ENCODE peak calls at places on chromosomes 5 and 9, in six cellular contexts. M is thyroid gland, T is neural crest cell, Y is WTC11, H is osteocyte, E is kidney. B is an unnamed sample.

GRCh38 chr5:151670953-151671636 is 15.6 kb downstream of the SPARC start:
- DNase-seq in M (no peak), T (no peak), Y (no peak), H (no peak), E (no peak), B (no peak)

GRCh38 chr9:2242778-2243395 is 227.7 kb downstream of the SMARCA2 start:
- DNase-seq in M (no peak), T (peak), Y (no peak), H (no peak), E (no peak), B (no peak)

GRCh38 chr5:14681236-14681752 is 16.8 kb downstream of the OTULIN start:
- DNase-seq in M (no peak), T (no peak), Y (no peak), H (no peak), E (no peak), B (no peak)

GRCh38 chr9:111298831-111299603 is 31.0 kb downstream of the OR2K2 start:
- DNase-seq in M (peak), T (no peak), Y (no peak), H (no peak), E (peak), B (no peak)

GRCh38 chr9:15642369-15642962 is 89.6 kb downstream of the CCDC171 start:
- DNase-seq in M (no peak), T (no peak), Y (no peak), H (no peak), E (no peak), B (no peak)

GRCh38 chr5:170135796-170136490 is 30.2 kb downstream of the FOXI1 start:
- DNase-seq in M (no peak), T (no peak), Y (no peak), H (peak), E (no peak), B (no peak)

GRCh38 chr9:136077491-136077890 is 17.6 kb downstream of the NACC2 start:
- DNase-seq in M (no peak), T (no peak), Y (no peak), H (no peak), E (peak), B (no peak)

GRCh38 chr5:179497636-179498365 is 52.6 kb upstream of the RUFY1 start:
- DNase-seq in M (no peak), T (no peak), Y (no peak), H (no peak), E (peak), B (no peak)

GRCh38 chr5:96538831-96539250 is 105.8 kb upstream of the PCSK1 start:
- DNase-seq in M (no peak), T (no peak), Y (no peak), H (no peak), E (no peak), B (no peak)

GRCh38 chr5:176886336-176887251 is 12.6 kb downstream of the HK3 start:
- DNase-seq in M (no peak), T (no peak), Y (no peak), H (no peak), E (no peak), B (no peak)

GRCh38 chr9:121299467-121300282 is 31.7 kb downstream of the GSN start:
- DNase-seq in M (peak), T (peak), Y (peak), H (no peak), E (peak), B (no peak)

GRCh38 chr5:179376701-179377420 is 31.6 kb upstream of the ADAMTS2 start:
- DNase-seq in M (no peak), T (no peak), Y (no peak), H (no peak), E (peak), B (peak)

GRCh38 chr5:142782976-142783539 is 12.9 kb downstream of the ARHGAP26 start:
- DNase-seq in M (no peak), T (no peak), Y (no peak), H (no peak), E (peak), B (no peak)

GRCh38 chr5:175337680-175338079 is 106.3 kb downstream of the DRD1 start:
- DNase-seq in M (no peak), T (no peak), Y (no peak), H (no peak), E (no peak), B (no peak)

GRCh38 chr9:87725356-87725899 is 491 bp upstream of the CTSL start:
- DNase-seq in M (no peak), T (no peak), Y (peak), H (no peak), E (no peak), B (no peak)

GRCh38 chr9:106878943-106879916 is 16.3 kb downstream of the ZNF462 start:
- DNase-seq in M (peak), T (no peak), Y (no peak), H (no peak), E (peak), B (no peak)

GRCh38 chr9:77455312-77455927 is 192.7 kb downstream of the GNA14 start:
- DNase-seq in M (no peak), T (no peak), Y (peak), H (no peak), E (no peak), B (no peak)

GRCh38 chr9:77707696-77708095 is 59.6 kb upstream of the GNA14 start:
- DNase-seq in M (peak), T (no peak), Y (no peak), H (no peak), E (no peak), B (no peak)

GRCh38 chr9:94758031-94758430 is 31.5 kb downstream of the AOPEP start:
- DNase-seq in M (peak), T (no peak), Y (no peak), H (no peak), E (no peak), B (no peak)

GRCh38 chr9:76980566-76980965 is 38.9 kb upstream of the FOXB2 start:
- DNase-seq in M (no peak), T (no peak), Y (no peak), H (no peak), E (no peak), B (no peak)

GRCh38 chr9:124353166-124353768 is 62.0 kb downstream of the PSMB7 start:
- DNase-seq in M (no peak), T (no peak), Y (no peak), H (no peak), E (peak), B (no peak)

GRCh38 chr5:59757442-59757841 is 136.1 kb downstream of the PDE4D start:
- DNase-seq in M (no peak), T (no peak), Y (no peak), H (no peak), E (no peak), B (no peak)

GRCh38 chr5:36156619-36157018 is 4.7 kb downstream of the SKP2 start:
- DNase-seq in M (no peak), T (no peak), Y (no peak), H (no peak), E (no peak), B (no peak)

GRCh38 chr5:156479864-156480263 is 152.9 kb downstream of the SGCD start:
- DNase-seq in M (no peak), T (no peak), Y (no peak), H (no peak), E (no peak), B (no peak)

GRCh38 chr5:154995679-154996078 is 17.9 kb upstream of the KIF4B start:
- DNase-seq in M (no peak), T (no peak), Y (peak), H (no peak), E (no peak), B (no peak)

GRCh38 chr9:136462664-136463063 is 20.2 kb downstream of the SEC16A start:
- DNase-seq in M (no peak), T (no peak), Y (no peak), H (no peak), E (no peak), B (no peak)

GRCh38 chr9:29751220-29751619 is 2177.9 kb upstream of the C9orf72 start:
- DNase-seq in M (no peak), T (no peak), Y (no peak), H (no peak), E (no peak), B (no peak)

GRCh38 chr9:93958875-93959682 is 3.9 kb upstream of the BARX1 start:
- DNase-seq in M (no peak), T (no peak), Y (peak), H (no peak), E (no peak), B (no peak)

GRCh38 chr9:90124961-90125360 is 517.7 kb downstream of the DIRAS2 start:
- DNase-seq in M (no peak), T (no peak), Y (no peak), H (no peak), E (no peak), B (no peak)

GRCh38 chr5:77180167-77181081 is 30.1 kb upstream of the PDE8B start:
- DNase-seq in M (peak), T (peak), Y (peak), H (no peak), E (peak), B (no peak)

GRCh38 chr9:136119259-136120118 is 814 bp upstream of the TMEM250 start:
- DNase-seq in M (peak), T (no peak), Y (peak), H (no peak), E (no peak), B (no peak)

GRCh38 chr5:78698218-78698751 is 49.7 kb upstream of the LHFPL2 start:
- DNase-seq in M (no peak), T (no peak), Y (no peak), H (no peak), E (no peak), B (no peak)

GRCh38 chr9:70506159-70506558 is 91.7 kb upstream of the KLF9 start:
- DNase-seq in M (no peak), T (no peak), Y (no peak), H (no peak), E (no peak), B (no peak)

GRCh38 chr9:70504814-70505213 is 90.4 kb upstream of the KLF9 start:
- DNase-seq in M (no peak), T (no peak), Y (no peak), H (no peak), E (no peak), B (no peak)

GRCh38 chr9:70514273-70514672 is 99.8 kb upstream of the KLF9 start:
- DNase-seq in M (no peak), T (no peak), Y (no peak), H (no peak), E (no peak), B (no peak)

GRCh38 chr9:70511858-70512257 is 97.4 kb upstream of the KLF9 start:
- DNase-seq in M (peak), T (no peak), Y (no peak), H (no peak), E (no peak), B (no peak)

GRCh38 chr9:70510157-70510770 is 95.8 kb upstream of the KLF9 start:
- DNase-seq in M (peak), T (peak), Y (peak), H (no peak), E (no peak), B (no peak)
- TF ChIP-seq CTCF in M (peak), T (peak), Y (peak), H (peak), E (peak), B (peak)

GRCh38 chr5:134738963-134739661 is 764 bp downstream of the CAMLG start:
- DNase-seq in M (peak), T (peak), Y (no peak), H (peak), E (no peak), B (no peak)
- TF ChIP-seq CTCF in M (peak), T (no peak), Y (no peak), H (no peak), E (no peak), B (peak)

GRCh38 chr5:173785866-173786265 is 102.3 kb upstream of the CPEB4 start:
- DNase-seq in M (no peak), T (no peak), Y (no peak), H (no peak), E (no peak), B (no peak)

GRCh38 chr5:173790177-173790719 is 97.9 kb upstream of the CPEB4 start:
- DNase-seq in M (no peak), T (no peak), Y (no peak), H (no peak), E (no peak), B (no peak)

GRCh38 chr5:173789031-173789920 is 98.9 kb upstream of the CPEB4 start:
- DNase-seq in M (no peak), T (no peak), Y (no peak), H (no peak), E (no peak), B (no peak)

GRCh38 chr5:173785421-173785820 is 102.7 kb upstream of the CPEB4 start:
- DNase-seq in M (no peak), T (no peak), Y (no peak), H (no peak), E (no peak), B (no peak)

DNA sequence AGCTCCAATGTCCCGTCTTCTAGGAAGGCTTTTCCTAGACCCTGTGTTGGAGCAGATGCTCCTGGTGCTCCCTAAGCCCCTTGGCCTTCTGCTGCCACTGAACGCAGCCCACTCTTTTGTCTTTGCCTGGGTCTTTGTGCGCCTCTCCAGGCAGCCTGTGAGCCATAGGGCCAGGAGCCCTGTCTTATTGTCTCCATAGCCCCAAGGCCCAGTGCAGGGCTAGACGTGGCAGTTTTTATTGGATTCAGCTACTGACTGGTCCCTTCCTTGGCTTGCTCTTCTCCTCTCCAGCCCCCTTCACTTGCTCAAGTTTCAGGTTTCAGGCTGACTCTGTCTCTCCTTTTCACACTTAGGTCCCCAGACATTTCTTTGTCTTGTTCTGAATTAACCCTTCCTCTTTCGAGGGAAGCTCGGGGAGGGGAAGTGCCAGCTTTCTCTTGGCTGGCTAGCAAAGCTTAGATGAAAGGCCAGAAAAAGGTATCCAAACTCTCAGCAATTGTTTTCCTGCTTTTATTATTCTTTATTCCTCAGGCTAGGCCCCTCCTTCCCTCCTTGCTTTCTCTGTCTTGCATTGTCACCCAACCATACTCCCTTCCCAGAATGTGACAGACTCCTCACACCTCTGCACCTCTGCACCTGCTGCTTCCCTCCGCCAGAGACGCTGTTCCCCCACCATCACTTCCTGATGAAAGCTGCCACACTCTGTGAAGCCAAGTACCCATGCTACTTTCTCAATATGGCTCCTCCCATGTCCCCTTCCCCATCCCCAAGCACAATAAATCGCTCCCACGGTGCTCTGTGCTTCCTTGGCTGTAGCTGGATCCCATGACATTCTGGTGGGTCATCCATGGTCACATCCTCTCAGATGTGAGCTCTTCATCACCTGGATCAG is 101.6 kb upstream of the CPEB4 start:
- DNase-seq in M (no peak), T (no peak), Y (no peak), H (no peak), E (peak), B (no peak)
- TF ChIP-seq CTCF in M (no peak), T (no peak), Y (no peak), H (no peak), E (no peak), B (no peak)

GRCh38 chr9:32431940-32432555 is 47.6 kb downstream of the ACO1 start:
- DNase-seq in M (peak), T (peak), Y (peak), H (no peak), E (no peak), B (no peak)
- TF ChIP-seq CTCF in M (peak), T (peak), Y (peak), H (peak), E (peak), B (peak)

GRCh38 chr5:1111727-1112289 is at the start of gene SLC12A7:
- DNase-seq in M (peak), T (peak), Y (peak), H (no peak), E (no peak), B (no peak)
- TF ChIP-seq CTCF in M (no peak), T (no peak), Y (no peak), H (no peak), E (no peak), B (no peak)

DNA sequence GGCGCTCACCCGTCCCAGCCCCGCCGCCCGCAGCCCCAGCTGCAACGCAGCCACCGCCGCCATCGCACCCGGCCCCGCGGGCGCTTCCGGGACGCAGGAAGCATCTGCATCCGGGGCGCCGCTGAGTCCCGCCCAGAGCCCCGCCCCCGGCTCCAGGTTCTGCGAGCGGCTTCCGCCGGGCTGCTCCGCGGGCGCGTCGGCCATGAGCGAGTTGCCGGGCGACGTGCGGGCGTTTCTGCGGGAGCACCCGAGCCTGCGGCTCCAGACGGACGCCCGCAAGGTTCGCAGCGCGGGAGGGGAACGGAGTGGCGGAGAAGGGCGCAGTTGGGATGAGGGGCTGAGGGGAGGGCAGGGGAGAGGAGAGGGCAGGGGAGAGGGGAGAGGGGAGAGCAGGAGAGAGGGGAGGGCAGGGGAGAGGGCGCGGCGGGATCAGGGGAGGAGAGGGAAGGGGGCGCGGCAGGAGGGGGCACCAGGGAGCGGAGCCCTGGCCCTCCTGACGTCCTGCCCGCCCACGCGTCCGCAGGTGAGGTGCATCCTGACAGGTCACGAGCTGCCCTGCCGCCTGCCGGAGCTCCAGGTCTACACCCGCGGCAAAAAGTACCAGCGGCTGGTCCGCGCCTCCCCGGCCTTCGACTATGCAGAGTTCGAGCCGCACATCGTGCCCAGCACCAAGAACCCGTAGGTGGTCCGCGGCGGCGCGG is at the start of the genes SURF1 and SURF2:
- DNase-seq in M (peak), T (peak), Y (peak), H (peak), E (peak), B (peak)
- TF ChIP-seq CTCF in M (no peak), T (no peak), Y (no peak), H (no peak), E (no peak), B (peak)

DNA sequence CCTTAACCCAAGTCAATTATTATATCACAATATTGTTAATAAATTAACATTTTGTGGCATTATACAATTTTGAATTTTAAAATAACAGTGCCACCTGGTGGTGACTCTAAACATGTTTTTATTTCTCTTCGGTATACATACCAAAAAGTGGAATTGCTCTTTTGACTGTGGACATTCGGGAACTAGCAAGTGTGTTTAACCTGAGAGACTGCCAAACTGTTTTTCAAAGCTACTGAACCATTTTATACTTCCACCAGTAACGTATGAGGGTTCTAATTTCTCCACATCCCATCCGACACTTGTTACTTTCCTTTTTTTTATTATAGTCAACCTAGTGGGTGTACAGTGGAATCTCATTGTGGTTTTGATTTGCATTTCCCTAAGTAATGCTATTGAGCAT is 18.3 kb upstream of the HSDL2 start:
- DNase-seq in M (no peak), T (peak), Y (no peak), H (no peak), E (no peak), B (no peak)
- TF ChIP-seq CTCF in M (peak), T (peak), Y (peak), H (peak), E (peak), B (peak)

GRCh38 chr5:79704553-79704952 is 14.9 kb downstream of the CMYA5 start:
- DNase-seq in M (no peak), T (no peak), Y (no peak), H (no peak), E (no peak), B (no peak)

GRCh38 chr5:79703381-79703645 is 13.7 kb downstream of the CMYA5 start:
- DNase-seq in M (no peak), T (no peak), Y (no peak), H (no peak), E (no peak), B (no peak)

GRCh38 chr5:79705632-79706031 is 16.0 kb downstream of the CMYA5 start:
- DNase-seq in M (peak), T (no peak), Y (no peak), H (no peak), E (no peak), B (no peak)

GRCh38 chr5:79699766-79700400 is 10.2 kb downstream of the CMYA5 start:
- DNase-seq in M (no peak), T (no peak), Y (no peak), H (no peak), E (no peak), B (no peak)

GRCh38 chr5:79702606-79703380 is 13.2 kb downstream of the CMYA5 start:
- DNase-seq in M (peak), T (no peak), Y (peak), H (no peak), E (no peak), B (no peak)
- TF ChIP-seq CTCF in M (peak), T (peak), Y (no peak), H (peak), E (peak), B (peak)